ENCODE peak calls at places on chromosomes 1 and 21, in six cellular contexts. C is small intestine; P is uterus; E is heart left ventricle; L is effector memory CD4-positive, alpha-beta T cell; R is aorta. N is an unnamed sample.

GRCh38 chr1:81158592-81158991 is 642.1 kb upstream of the ADGRL2 start:
- DNase-seq in P (no peak), E (no peak), R (no peak), C (no peak), L (no peak), N (no peak)

GRCh38 chr1:94286864-94287437 is 49.6 kb upstream of the ARHGAP29 start:
- DNase-seq in L (no peak), C (peak; percentile 62), R (no peak), P (no peak), E (no peak), N (no peak)

GRCh38 chr1:147786536-147786935 is 26.1 kb upstream of the GJA5 start:
- DNase-seq in E (no peak), L (no peak), C (no peak), R (no peak), P (peak; percentile 40), N (no peak)

GRCh38 chr1:107835151-107835670 is 129.8 kb downstream of the VAV3 start:
- DNase-seq in C (no peak), E (no peak), R (no peak), P (no peak), L (no peak), N (no peak)

GRCh38 chr1:17665950-17666720 is 89.0 kb upstream of the ACTL8 start:
- DNase-seq in R (no peak), P (no peak), C (peak; percentile 18), L (no peak), E (no peak), N (no peak)

GRCh38 chr1:221779771-221780170 is 37.9 kb upstream of the DUSP10 start:
- DNase-seq in P (no peak), R (no peak), L (no peak), E (no peak), C (no peak), N (no peak)

GRCh38 chr21:38229260-38229877 is 27.4 kb upstream of the KCNJ15 start:
- DNase-seq in R (no peak), C (no peak), L (no peak), P (no peak), E (no peak), N (no peak)

GRCh38 chr1:28971980-28972771 is 57.8 kb downstream of the EPB41 start:
- DNase-seq in E (no peak), P (peak; percentile 37), L (no peak), C (no peak), R (no peak), N (no peak)

GRCh38 chr1:90854559-90854958 is 137.5 kb upstream of the BARHL2 start:
- DNase-seq in C (no peak), L (no peak), E (no peak), P (no peak), R (no peak), N (no peak)

GRCh38 chr1:234111458-234112142 is 207.1 kb downstream of the SLC35F3 start:
- DNase-seq in C (peak; percentile 18), E (peak; percentile 67), P (no peak), L (no peak), R (no peak), N (no peak)

GRCh38 chr1:65114312-65114711 is 33.7 kb upstream of the AK4 start:
- DNase-seq in P (peak; percentile 30), C (no peak), E (no peak), L (no peak), R (no peak), N (no peak)

GRCh38 chr1:202068596-202068995 is 54.1 kb upstream of the GPR37L1 start:
- DNase-seq in L (no peak), P (no peak), R (no peak), C (no peak), E (no peak), N (no peak)

GRCh38 chr21:37704751-37705150 is 211.5 kb downstream of the KCNJ6 start:
- DNase-seq in L (no peak), R (no peak), C (no peak), P (no peak), E (no peak), N (no peak)

GRCh38 chr21:34647552-34647951 is 21.2 kb upstream of the CLIC6 start:
- DNase-seq in C (no peak), P (no peak), L (no peak), E (no peak), R (no peak), N (no peak)

GRCh38 chr1:158169105-158169504 is 11.6 kb upstream of the CD1D start:
- DNase-seq in P (no peak), R (no peak), C (no peak), L (no peak), E (no peak), N (no peak)

GRCh38 chr1:166857995-166858394 is 18.1 kb downstream of the TADA1 start:
- DNase-seq in C (no peak), R (no peak), E (no peak), P (no peak), L (no peak), N (no peak)

GRCh38 chr1:177950506-177950905 is 19.4 kb downstream of the SEC16B start:
- DNase-seq in P (no peak), E (no peak), L (no peak), C (no peak), R (no peak), N (no peak)

GRCh38 chr1:10564063-10564462 is 89.3 kb downstream of the PEX14 start:
- DNase-seq in E (no peak), C (no peak), P (no peak), R (no peak), L (no peak), N (no peak)

GRCh38 chr1:222167111-222167510 is 380.8 kb downstream of the HHIPL2 start:
- DNase-seq in R (no peak), E (no peak), P (no peak), C (peak; percentile 8), L (no peak), N (peak; percentile 77)

GRCh38 chr21:14479387-14479786 is 66.7 kb downstream of the SAMSN1 start:
- DNase-seq in L (no peak), C (no peak), P (no peak), R (no peak), E (no peak), N (no peak)

GRCh38 chr1:160076295-160076694 is 5.0 kb upstream of the KCNJ9 start:
- DNase-seq in P (no peak), L (no peak), E (no peak), R (no peak), C (no peak), N (no peak)

GRCh38 chr1:202615501-202616354 is 94.5 kb downstream of the SYT2 start:
- DNase-seq in R (peak; percentile 79), L (no peak), E (peak; percentile 66), C (no peak), P (no peak), N (no peak)

GRCh38 chr1:113373644-113374043 is 16.7 kb upstream of the MAGI3 start:
- DNase-seq in P (no peak), R (no peak), E (no peak), C (no peak), L (no peak), N (no peak)

GRCh38 chr1:109535481-109535880 is 4.2 kb upstream of the GPR61 start:
- DNase-seq in L (no peak), C (no peak), E (no peak), P (no peak), R (no peak), N (no peak)
- H3K27ac ChIP-seq in L (no peak overlapping the region), C (no peak overlapping the region), E (peak overlapping the region; percentile 86), P (peak overlapping the region; percentile 0), R (peak overlapping the region; percentile 4), N (no peak overlapping the region)

DNA sequence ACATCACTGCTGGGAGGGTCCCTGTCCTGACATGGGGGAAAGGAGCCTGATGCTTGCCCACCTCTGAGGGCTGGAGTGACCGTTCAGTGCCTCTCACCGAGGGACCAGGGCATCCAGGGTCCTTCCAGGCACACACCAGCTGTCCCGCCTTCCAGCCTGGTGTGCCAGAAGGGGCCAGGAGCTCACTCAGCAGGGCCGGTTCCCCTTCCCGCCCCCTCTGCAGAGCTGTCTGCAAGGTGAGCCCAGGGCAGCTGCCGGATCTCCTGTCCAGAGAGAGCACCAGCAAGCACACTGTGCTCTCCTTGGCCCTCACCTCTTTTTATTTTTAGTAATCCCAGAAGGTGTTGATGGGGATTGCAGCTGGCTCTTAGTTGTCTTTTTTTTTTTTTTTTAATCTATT is 16.9 kb downstream of the H6PD start:
- DNase-seq in P (no peak), R (peak; percentile 70), L (no peak), E (no peak), C (no peak), N (no peak)
- H3K4me1 ChIP-seq in P (no peaks in the 10 kb centered on the region), R (peaks cover 3% of the 10 kb centered on the region), L (no peaks in the 10 kb centered on the region), E (peaks cover 60% of the 10 kb centered on the region), C (peaks cover 4% of the 10 kb centered on the region), N (peaks cover 21% of the 10 kb centered on the region)

DNA sequence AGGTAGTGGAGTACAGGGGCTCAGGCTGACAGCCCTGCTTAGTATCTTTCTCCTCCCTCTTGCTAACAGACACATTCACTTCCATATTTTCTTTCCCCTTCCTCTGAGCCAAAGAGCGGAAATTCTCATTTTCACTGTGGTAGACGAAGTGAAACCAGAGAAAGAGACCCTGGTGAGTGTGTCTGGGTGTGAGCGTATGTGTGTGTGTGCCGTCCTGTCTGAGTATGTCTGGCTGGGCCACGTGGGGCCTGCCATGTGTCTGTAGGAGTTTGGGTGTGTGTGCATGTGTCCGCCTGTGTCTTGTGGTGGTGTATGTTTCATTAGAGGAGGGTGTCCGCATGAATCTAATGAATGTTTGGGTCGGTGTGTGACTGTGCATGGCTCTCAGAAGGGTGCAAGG is 1.7 kb downstream of the COL8A2 start:
- DNase-seq in P (no peak), E (no peak), R (no peak), L (no peak), C (no peak), N (no peak)
- H3K27me3 ChIP-seq in P (peaks cover 3% of the 10 kb centered on the region), E (peaks cover 11% of the 10 kb centered on the region), R (no peaks in the 10 kb centered on the region), L (peaks cover 16% of the 10 kb centered on the region), C (peaks cover 3% of the 10 kb centered on the region), N (no peaks in the 10 kb centered on the region)

GRCh38 chr1:169745015-169745861 is 11.4 kb upstream of the SELE start:
- DNase-seq in C (no peak), L (no peak), R (no peak), P (no peak), E (no peak), N (no peak)
- H3K27ac ChIP-seq in C (no peak overlapping the region), L (no peak overlapping the region), R (no peak overlapping the region), P (peak overlapping the region; percentile 33), E (peak overlapping the region; percentile 42), N (no peak overlapping the region)

GRCh38 chr1:212035123-212035834 is at the start of the genes DTL and INTS7:
- DNase-seq in C (peak; percentile 100), P (peak; percentile 98), L (peak; percentile 98), E (peak; percentile 99), R (peak; percentile 99), N (peak; percentile 98)
- H3K4me1 ChIP-seq in C (no peaks in the 10 kb centered on the region), P (peaks cover 4% of the 10 kb centered on the region), L (peaks cover 10% of the 10 kb centered on the region), E (peaks cover 20% of the 10 kb centered on the region), R (peaks cover 3% of the 10 kb centered on the region), N (peaks cover 4% of the 10 kb centered on the region)

DNA sequence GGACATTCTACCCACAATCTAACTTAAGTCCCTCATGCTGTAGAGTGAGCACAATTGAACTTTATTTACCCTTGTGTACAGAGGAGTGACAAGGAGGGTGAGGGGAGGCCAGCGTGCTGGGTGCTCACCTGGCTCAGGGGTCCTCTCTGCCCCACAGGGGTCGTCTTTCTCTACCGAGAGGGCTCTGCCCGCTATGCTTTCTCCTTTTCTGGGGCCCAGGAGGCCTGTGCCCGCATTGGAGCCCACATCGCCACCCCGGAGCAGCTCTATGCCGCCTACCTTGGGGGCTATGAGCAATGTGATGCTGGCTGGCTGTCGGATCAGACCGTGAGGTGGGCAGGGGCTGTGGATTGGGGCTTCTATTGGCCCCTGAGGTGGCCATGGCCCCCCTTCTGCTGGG is 5.4 kb downstream of the BCAN start:
- DNase-seq in E (no peak), L (no peak), R (no peak), C (no peak), P (no peak), N (no peak)
- H3K27me3 ChIP-seq in E (peaks cover 57% of the 10 kb centered on the region), L (peaks cover 18% of the 10 kb centered on the region), R (no peaks in the 10 kb centered on the region), C (peaks cover 8% of the 10 kb centered on the region), P (no peaks in the 10 kb centered on the region), N (peaks cover 6% of the 10 kb centered on the region)